ENCODE peak calls at places on chromosomes 11 and 22, in six cellular contexts. P, S, Z, H, R and L are unnamed samples.

GRCh38 chr11:15248749-15249148 is 134.0 kb downstream of the INSC start:
- DNase-seq in P (no peak), S (no peak), Z (no peak), H (no peak), R (no peak), L (no peak)

GRCh38 chr11:19571906-19572305 is 140.7 kb upstream of the NAV2 start:
- DNase-seq in P (no peak), S (no peak), Z (no peak), H (no peak), R (no peak), L (no peak)

GRCh38 chr11:122204206-122204605 is 88.2 kb upstream of the BLID start:
- DNase-seq in P (no peak), S (no peak), Z (no peak), H (no peak), R (no peak), L (no peak)

GRCh38 chr11:72821221-72821919 is 7.2 kb downstream of the ATG16L2 start:
- DNase-seq in P (no peak), S (peak; percentile 49), Z (no peak), H (no peak), R (no peak), L (no peak)

GRCh38 chr22:37293172-37293571 is 10.9 kb downstream of the CYTH4 start:
- DNase-seq in P (no peak), S (no peak), Z (no peak), H (no peak), R (no peak), L (no peak)

GRCh38 chr11:2944953-2945756 is 15.9 kb upstream of the PHLDA2 start:
- DNase-seq in P (peak; percentile 83), S (peak; percentile 90), Z (peak; percentile 94), H (peak; percentile 97), R (peak; percentile 90), L (peak; percentile 96)

GRCh38 chr11:63671322-63672155 is at the start of gene ATL3:
- DNase-seq in P (peak; percentile 88), S (peak; percentile 99), Z (peak; percentile 98), H (peak; percentile 99), R (peak; percentile 99), L (peak; percentile 98)

GRCh38 chr11:65709661-65710060 is 2.4 kb upstream of the KAT5 start:
- DNase-seq in P (no peak), S (no peak), Z (no peak), H (no peak), R (no peak), L (no peak)

GRCh38 chr11:76669901-76670474 is 559 bp downstream of the LRRC32 start:
- DNase-seq in P (peak; percentile 55), S (no peak), Z (peak; percentile 75), H (no peak), R (peak; percentile 73), L (peak; percentile 87)

GRCh38 chr11:118527109-118527508 is at the start of gene TTC36:
- DNase-seq in P (no peak), S (peak; percentile 94), Z (no peak), H (no peak), R (no peak), L (no peak)

DNA sequence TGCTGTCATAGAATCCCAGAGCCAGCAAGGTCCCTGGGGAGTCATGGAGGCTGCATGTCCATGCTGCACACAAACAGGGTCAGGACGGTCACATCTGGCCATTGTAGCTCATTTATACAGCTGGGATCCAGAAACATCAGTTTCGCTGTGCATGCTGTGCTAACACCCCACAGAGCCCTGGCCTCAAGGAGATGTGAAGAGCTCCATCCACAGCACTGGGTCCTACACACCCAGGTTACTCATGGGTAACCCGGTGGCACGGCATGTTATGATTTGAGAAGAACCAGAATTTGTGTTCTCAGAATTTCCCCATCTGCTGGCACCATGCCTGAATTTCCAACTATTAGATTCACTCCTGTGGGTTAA is 146.3 kb upstream of the ARHGAP20 start:
- DNase-seq in P (no peak), S (no peak), Z (peak; percentile 68), H (no peak), R (peak; percentile 82), L (no peak)
- H3K4me3 ChIP-seq in P (no peak overlapping the region), S (no peak overlapping the region), Z (no peak overlapping the region), H (no peak overlapping the region), R (no peak overlapping the region), L (no peak overlapping the region)

GRCh38 chr11:46671958-46672315 is 28.5 kb downstream of the ARHGAP1 start:
- DNase-seq in P (no peak), S (no peak), Z (peak; percentile 26), H (no peak), R (no peak), L (no peak)
- H3K27me3 ChIP-seq in P (no peaks in the 10 kb centered on the region), S (no peaks in the 10 kb centered on the region), Z (no peaks in the 10 kb centered on the region), H (no peaks in the 10 kb centered on the region), R (no peaks in the 10 kb centered on the region), L (no peaks in the 10 kb centered on the region)

GRCh38 chr11:6746626-6747025 is 25.1 kb downstream of the OR2AG2 start:
- DNase-seq in P (no peak), S (no peak), Z (no peak), H (no peak), R (no peak), L (no peak)
- H3K4me3 ChIP-seq in P (no peak overlapping the region), S (no peak overlapping the region), Z (peak overlapping the region; percentile 53), H (peak overlapping the region; percentile 31), R (peak overlapping the region; percentile 52), L (no peak overlapping the region)

GRCh38 chr11:61978703-61979661 is 11.5 kb upstream of the FTH1 start:
- DNase-seq in P (no peak), S (peak; percentile 46), Z (no peak), H (peak; percentile 90), R (no peak), L (peak; percentile 66)

GRCh38 chr11:61980783-61981541 is 13.5 kb upstream of the FTH1 start:
- DNase-seq in P (no peak), S (peak; percentile 82), Z (no peak), H (peak; percentile 50), R (no peak), L (peak; percentile 27)

GRCh38 chr11:61985863-61986262 is 18.4 kb upstream of the FTH1 start:
- DNase-seq in P (no peak), S (no peak), Z (no peak), H (no peak), R (no peak), L (no peak)

DNA sequence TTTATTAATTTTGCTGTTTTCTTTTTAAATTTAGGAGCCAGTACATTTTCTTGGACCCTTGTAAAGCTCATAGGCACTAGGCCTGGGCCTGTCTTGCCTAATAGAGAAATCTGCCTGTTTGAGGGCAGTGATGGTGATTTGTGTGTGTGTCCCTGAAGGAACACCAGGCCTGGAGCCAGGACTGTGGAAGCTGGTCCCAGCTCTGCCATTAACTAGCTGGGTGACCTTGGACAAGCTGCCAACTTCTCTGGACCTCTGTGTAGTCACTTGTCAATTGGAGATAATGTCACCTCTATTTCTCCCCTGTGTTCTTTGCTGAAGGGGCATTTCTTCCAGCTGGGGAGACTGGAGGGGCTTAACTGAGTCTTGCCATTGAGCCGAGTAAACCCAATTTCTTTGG is 16.0 kb upstream of the FTH1 start:
- DNase-seq in P (no peak), S (peak; percentile 89), Z (peak; percentile 74), H (no peak), R (no peak), L (peak; percentile 5)
- H3K27me3 ChIP-seq in P (peaks cover 2% of the 10 kb centered on the region), S (no peaks in the 10 kb centered on the region), Z (no peaks in the 10 kb centered on the region), H (no peaks in the 10 kb centered on the region), R (no peaks in the 10 kb centered on the region), L (no peaks in the 10 kb centered on the region)

GRCh38 chr11:127649071-127649470 is 648.5 kb upstream of the KIRREL3 start:
- DNase-seq in P (no peak), S (no peak), Z (no peak), H (no peak), R (no peak), L (no peak)

GRCh38 chr11:127649958-127650357 is 649.4 kb upstream of the KIRREL3 start:
- DNase-seq in P (no peak), S (no peak), Z (no peak), H (no peak), R (no peak), L (no peak)

GRCh38 chr11:127651175-127651887 is 650.8 kb upstream of the KIRREL3 start:
- DNase-seq in P (peak; percentile 59), S (no peak), Z (no peak), H (no peak), R (no peak), L (no peak)

GRCh38 chr11:127653071-127653470 is 652.5 kb upstream of the KIRREL3 start:
- DNase-seq in P (no peak), S (no peak), Z (no peak), H (no peak), R (no peak), L (no peak)

GRCh38 chr11:127651888-127652221 is 651.3 kb upstream of the KIRREL3 start:
- DNase-seq in P (no peak), S (no peak), Z (no peak), H (no peak), R (no peak), L (no peak)
- H3K4me3 ChIP-seq in P (no peak overlapping the region), S (no peak overlapping the region), Z (no peak overlapping the region), H (no peak overlapping the region), R (no peak overlapping the region), L (no peak overlapping the region)

DNA sequence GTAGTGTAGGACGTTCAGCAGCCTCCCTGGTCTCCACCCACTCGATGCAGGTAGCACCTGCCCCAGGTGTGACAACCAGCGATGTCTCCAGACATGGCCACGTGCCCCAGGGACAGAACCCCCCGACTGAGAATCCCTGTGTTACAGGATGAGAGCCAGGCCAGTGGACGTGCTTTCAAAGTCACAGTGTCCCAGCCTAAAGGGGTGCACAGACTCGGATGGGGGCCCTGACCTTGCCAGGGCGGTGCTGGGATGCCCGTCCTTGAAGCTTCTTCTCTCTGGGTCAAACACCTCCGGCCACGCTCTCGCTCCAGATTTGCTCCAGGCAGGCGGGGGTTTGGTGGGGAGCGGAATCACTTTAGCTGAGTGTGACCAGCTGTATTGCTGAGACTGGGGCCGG is 23.3 kb upstream of the GAL start:
- DNase-seq in P (no peak), S (no peak), Z (no peak), H (no peak), R (no peak), L (no peak)
- H3K27me3 ChIP-seq in P (peaks cover 30% of the 10 kb centered on the region), S (no peaks in the 10 kb centered on the region), Z (no peaks in the 10 kb centered on the region), H (no peaks in the 10 kb centered on the region), R (no peaks in the 10 kb centered on the region), L (no peaks in the 10 kb centered on the region)

GRCh38 chr22:24824915-24825314 is 18.9 kb downstream of the SGSM1 start:
- DNase-seq in P (no peak), S (no peak), Z (no peak), H (no peak), R (no peak), L (no peak)

GRCh38 chr22:24826710-24827285 is 20.8 kb downstream of the SGSM1 start:
- DNase-seq in P (no peak), S (no peak), Z (no peak), H (no peak), R (no peak), L (no peak)

GRCh38 chr22:24824250-24824649 is 18.2 kb downstream of the SGSM1 start:
- DNase-seq in P (no peak), S (no peak), Z (no peak), H (no peak), R (no peak), L (no peak)

GRCh38 chr22:24830205-24830979 is 24.4 kb downstream of the SGSM1 start:
- DNase-seq in P (no peak), S (no peak), Z (no peak), H (no peak), R (no peak), L (no peak)

DNA sequence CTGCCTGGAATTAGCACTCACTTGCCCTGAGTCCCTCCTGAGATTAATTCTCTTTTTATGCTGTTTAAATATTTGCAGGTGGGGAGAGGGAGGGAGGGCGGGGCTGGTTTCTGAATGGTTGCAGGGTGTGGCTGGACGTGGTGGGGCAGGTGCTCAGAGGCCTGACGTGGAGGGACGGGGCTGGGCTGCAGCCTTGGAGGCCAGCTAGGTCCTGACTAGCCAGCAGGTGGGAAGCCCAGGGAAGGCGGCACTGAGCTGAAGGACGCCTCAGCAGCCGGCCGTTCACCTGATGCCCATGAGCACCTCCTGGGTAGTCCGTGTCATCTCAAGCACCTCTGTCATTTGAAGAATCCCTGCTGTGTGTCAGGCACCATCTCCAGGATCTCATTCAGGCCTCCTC is 21.3 kb downstream of the SGSM1 start:
- DNase-seq in P (no peak), S (no peak), Z (no peak), H (no peak), R (no peak), L (no peak)
- H3K4me3 ChIP-seq in P (no peak overlapping the region), S (no peak overlapping the region), Z (no peak overlapping the region), H (no peak overlapping the region), R (no peak overlapping the region), L (no peak overlapping the region)